ENCODE peak calls at places on chromosomes 7 and 10, in eight cellular contexts. T is spleen, O is hepatocyte, C is sigmoid colon, L is upper lobe of right lung, E is dorsolateral prefrontal cortex, V is prostate gland, Z is Peyer's patch. B is an unnamed sample.
A peak's percentile ranks its signal among the peaks of the same experiment; 100 is the strongest.

GRCh38 chr7:76356823-76357222 is 2.0 kb downstream of the YWHAG start:
- DNase-seq in Z (peak; percentile 73), C (peak; percentile 40), T (no peak), O (peak; percentile 54), L (no peak), V (no peak), E (no peak), B (no peak)

GRCh38 chr10:102540023-102540422 is 36.3 kb downstream of the SUFU start:
- DNase-seq in L (peak; percentile 1), Z (no peak), O (peak; percentile 18), T (no peak), V (no peak), C (no peak), E (no peak), B (no peak)

GRCh38 chr10:92207061-92207460 is 83.8 kb downstream of the CPEB3 start:
- DNase-seq in Z (no peak), V (no peak), T (no peak), L (no peak), O (no peak), C (no peak), E (no peak), B (no peak)

GRCh38 chr7:7148799-7149481 is 33.4 kb upstream of the C1GALT1 start:
- DNase-seq in L (peak; percentile 73), Z (peak; percentile 52), O (peak; percentile 59), T (no peak), C (no peak), E (no peak), V (no peak), B (no peak)

GRCh38 chr10:118481871-118482270 is 113.6 kb downstream of the PRLHR start:
- DNase-seq in T (no peak), Z (no peak), V (no peak), O (no peak), L (no peak), E (no peak), C (no peak), B (no peak)

GRCh38 chr10:113957013-113957412 is 86.7 kb upstream of the ADRB1 start:
- DNase-seq in O (peak; percentile 55), L (no peak), T (no peak), E (no peak), Z (no peak), V (peak; percentile 44), C (no peak), B (no peak)

GRCh38 chr10:123287594-123288247 is 133.5 kb downstream of the BUB3 start:
- DNase-seq in C (no peak), L (no peak), V (no peak), E (no peak), Z (no peak), O (no peak), T (no peak), B (no peak)

GRCh38 chr7:107048783-107049418 is 4.4 kb downstream of the PRKAR2B start:
- DNase-seq in L (no peak), V (no peak), C (no peak), T (no peak), Z (no peak), E (no peak), O (no peak), B (no peak)

GRCh38 chr10:17013131-17013530 is 116.5 kb downstream of the CUBN start:
- DNase-seq in Z (no peak), L (no peak), E (no peak), V (no peak), O (no peak), C (no peak), T (no peak), B (no peak)

GRCh38 chr10:62534051-62534450 is 159.9 kb downstream of the ZNF365 start:
- DNase-seq in E (no peak), O (no peak), C (no peak), Z (no peak), L (no peak), V (no peak), T (no peak), B (no peak)

GRCh38 chr10:133028956-133029355 is 58.8 kb upstream of the ADGRA1 start:
- DNase-seq in V (no peak), O (no peak), T (no peak), C (no peak), Z (no peak), L (no peak), E (no peak), B (no peak)
- H3K27me3 ChIP-seq in V (peaks cover 14% of the 10 kb centered on the region), O (no peaks in the 10 kb centered on the region), T (peaks cover 5% of the 10 kb centered on the region), C (peaks cover 18% of the 10 kb centered on the region), Z (no peaks in the 10 kb centered on the region), L (peaks cover 23% of the 10 kb centered on the region), E (peaks cover 4% of the 10 kb centered on the region), B (no peaks in the 10 kb centered on the region)

GRCh38 chr7:15686209-15686956 is at the start of gene MEOX2:
- DNase-seq in V (no peak), L (peak; percentile 75), C (peak; percentile 90), Z (peak; percentile 57), E (no peak), T (no peak), O (peak; percentile 47), B (peak; percentile 70)
- H3K27me3 ChIP-seq in V (peaks cover 11% of the 10 kb centered on the region), L (peaks cover 38% of the 10 kb centered on the region), C (peaks cover 39% of the 10 kb centered on the region), Z (no peaks in the 10 kb centered on the region), E (peaks cover 43% of the 10 kb centered on the region), T (peaks cover 30% of the 10 kb centered on the region), O (peaks cover 81% of the 10 kb centered on the region), B (peaks cover 6% of the 10 kb centered on the region)

GRCh38 chr7:45199506-45199905 is 41.9 kb downstream of the RAMP3 start:
- DNase-seq in C (no peak), T (no peak), L (peak; percentile 33), V (no peak), O (no peak), Z (no peak), E (no peak), B (no peak)

GRCh38 chr7:45198986-45199385 is 41.4 kb downstream of the RAMP3 start:
- DNase-seq in E (no peak), C (no peak), Z (no peak), V (no peak), O (no peak), T (no peak), L (peak; percentile 43), B (no peak)

GRCh38 chr7:45203459-45203858 is 45.9 kb downstream of the RAMP3 start:
- DNase-seq in Z (peak; percentile 40), T (no peak), V (no peak), E (no peak), L (peak; percentile 40), C (no peak), O (no peak), B (no peak)

GRCh38 chr7:45202618-45203017 is 45.0 kb downstream of the RAMP3 start:
- DNase-seq in C (no peak), L (no peak), T (no peak), V (no peak), E (peak; percentile 81), O (no peak), Z (no peak), B (no peak)

GRCh38 chr7:45203947-45204445 is 46.4 kb downstream of the RAMP3 start:
- DNase-seq in T (no peak), C (no peak), Z (no peak), V (no peak), O (peak; percentile 21), E (no peak), L (peak; percentile 19), B (no peak)
- H3K27me3 ChIP-seq in T (no peaks in the 10 kb centered on the region), C (no peaks in the 10 kb centered on the region), Z (no peaks in the 10 kb centered on the region), V (no peaks in the 10 kb centered on the region), O (peaks cover 31% of the 10 kb centered on the region), E (no peaks in the 10 kb centered on the region), L (no peaks in the 10 kb centered on the region), B (no peaks in the 10 kb centered on the region)

DNA sequence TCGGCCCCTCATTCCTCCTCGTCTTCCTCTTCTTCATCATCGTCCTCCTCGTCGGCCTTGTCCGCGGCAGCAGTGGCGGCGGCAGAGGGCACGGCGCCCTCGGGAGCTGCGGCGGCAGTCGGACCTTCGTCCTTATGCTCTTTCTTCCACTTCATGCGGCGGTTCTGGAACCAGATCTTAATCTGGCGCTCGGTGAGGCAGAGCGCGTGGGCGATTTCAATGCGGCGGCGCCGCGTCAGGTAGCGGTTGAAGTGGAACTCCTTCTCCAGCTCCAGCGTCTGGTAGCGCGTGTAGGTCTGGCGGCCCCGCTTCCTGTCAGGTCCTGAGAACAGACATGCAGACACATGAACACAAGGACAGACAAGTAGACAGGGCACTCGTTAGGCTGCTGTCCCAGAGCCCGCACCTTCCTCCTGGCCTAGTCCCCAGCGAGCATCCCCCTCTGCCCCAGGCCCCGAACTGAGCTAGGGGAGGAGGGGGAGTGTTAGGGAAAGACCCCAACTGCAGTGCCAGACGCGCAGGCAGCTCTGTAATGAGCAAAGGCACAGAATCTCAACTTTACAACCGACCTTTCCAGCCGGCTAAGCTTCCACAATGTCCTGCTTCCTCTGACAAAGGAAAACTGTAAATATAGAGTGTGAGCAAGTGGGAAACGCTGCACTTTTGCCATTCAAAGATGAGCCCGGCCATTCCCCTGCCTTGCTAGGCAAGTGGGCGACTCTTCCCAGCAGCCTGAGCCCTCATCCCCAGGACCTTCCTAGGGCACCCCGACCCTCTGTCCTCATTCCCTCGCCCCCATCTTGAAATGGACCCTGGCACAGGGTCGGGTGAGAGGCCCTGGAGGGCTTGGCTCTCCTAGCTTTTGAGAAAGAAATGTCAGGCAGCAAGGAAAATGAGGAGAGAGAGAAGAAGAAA is 1.3 kb downstream of the HOXA7 start:
- DNase-seq in Z (peak; percentile 68), T (peak; percentile 74), L (peak; percentile 63), C (peak; percentile 68), E (no peak), V (no peak), O (no peak), B (no peak)
- H3K27me3 ChIP-seq in Z (no peaks in the 10 kb centered on the region), T (peaks cover 95% of the 10 kb centered on the region), L (peaks cover 93% of the 10 kb centered on the region), C (no peaks in the 10 kb centered on the region), E (peaks cover 100% of the 10 kb centered on the region), V (no peaks in the 10 kb centered on the region), O (peaks cover 96% of the 10 kb centered on the region), B (peaks cover 35% of the 10 kb centered on the region)

GRCh38 chr10:117137031-117137910 is 799 bp downstream of the VAX1 start:
- DNase-seq in L (no peak), V (no peak), T (no peak), Z (no peak), E (no peak), C (no peak), O (peak; percentile 63), B (peak; percentile 32)
- H3K27me3 ChIP-seq in L (peaks cover 97% of the 10 kb centered on the region), V (peaks cover 81% of the 10 kb centered on the region), T (peaks cover 84% of the 10 kb centered on the region), Z (no peaks in the 10 kb centered on the region), E (peaks cover 92% of the 10 kb centered on the region), C (peaks cover 95% of the 10 kb centered on the region), O (peaks cover 95% of the 10 kb centered on the region), B (peaks cover 48% of the 10 kb centered on the region)

B was measured in right lobe of liver.